ENCODE peak calls at places on chromosomes 6 and 20, in seven cellular contexts. One of them, this sample, is unnamed.
A peak's percentile ranks its signal among the peaks of the same experiment; 100 is the strongest.

GRCh38 chr6:36753671-36754485 is 56.3 kb downstream of the RAB44 start:
- DNase-seq in hepatocyte: no peak
- DNase-seq in MM.1S: no peak
- DNase-seq in HepG2: no peak
- DNase-seq in GM23338: no peak
- DNase-seq in fibroblast of lung: no peak
- DNase-seq in H1: no peak
- DNase-seq in this sample: no peak

GRCh38 chr6:141685416-141685815 is 447.3 kb upstream of the GJE1 start:
- DNase-seq in H1: no peak
- DNase-seq in hepatocyte: no peak
- DNase-seq in MM.1S: no peak
- DNase-seq in fibroblast of lung: peak; percentile 18
- DNase-seq in HepG2: no peak
- DNase-seq in GM23338: no peak
- DNase-seq in this sample: no peak

GRCh38 chr20:23257848-23258746 is 92.5 kb upstream of the NXT1 start:
- DNase-seq in HepG2: no peak
- DNase-seq in MM.1S: no peak
- DNase-seq in H1: no peak
- DNase-seq in GM23338: no peak
- DNase-seq in hepatocyte: no peak
- DNase-seq in fibroblast of lung: peak; percentile 91
- DNase-seq in this sample: peak; percentile 78

GRCh38 chr6:101013612-101014195 is 132.6 kb upstream of the ASCC3 start:
- DNase-seq in fibroblast of lung: no peak
- DNase-seq in H1: no peak
- DNase-seq in GM23338: no peak
- DNase-seq in hepatocyte: no peak
- DNase-seq in HepG2: no peak
- DNase-seq in MM.1S: no peak
- DNase-seq in this sample: peak; percentile 26

GRCh38 chr6:38502423-38502822 is 137.3 kb downstream of the BTBD9 start:
- DNase-seq in hepatocyte: no peak
- DNase-seq in MM.1S: no peak
- DNase-seq in HepG2: peak; percentile 84
- DNase-seq in fibroblast of lung: no peak
- DNase-seq in GM23338: no peak
- DNase-seq in H1: no peak
- DNase-seq in this sample: no peak

GRCh38 chr6:116255246-116255800 is 1.4 kb upstream of the TSPYL4 start:
- DNase-seq in GM23338: no peak
- DNase-seq in fibroblast of lung: peak; percentile 29
- DNase-seq in H1: no peak
- DNase-seq in hepatocyte: peak; percentile 57
- DNase-seq in MM.1S: no peak
- DNase-seq in HepG2: peak; percentile 65
- DNase-seq in this sample: no peak

GRCh38 chr20:25539742-25540201 is 45.6 kb downstream of the NINL start:
- DNase-seq in H1: no peak
- DNase-seq in HepG2: no peak
- DNase-seq in GM23338: no peak
- DNase-seq in MM.1S: no peak
- DNase-seq in hepatocyte: no peak
- DNase-seq in fibroblast of lung: peak; percentile 6
- DNase-seq in this sample: no peak

GRCh38 chr6:143135326-143135725 is 74.6 kb downstream of the AIG1 start:
- DNase-seq in fibroblast of lung: no peak
- DNase-seq in H1: no peak
- DNase-seq in HepG2: no peak
- DNase-seq in hepatocyte: no peak
- DNase-seq in GM23338: no peak
- DNase-seq in MM.1S: no peak
- DNase-seq in this sample: no peak

GRCh38 chr6:102732908-102733307 is 1339.4 kb downstream of the GRIK2 start:
- DNase-seq in hepatocyte: no peak
- DNase-seq in HepG2: no peak
- DNase-seq in MM.1S: no peak
- DNase-seq in fibroblast of lung: peak; percentile 41
- DNase-seq in GM23338: no peak
- DNase-seq in H1: no peak
- DNase-seq in this sample: peak; percentile 1

GRCh38 chr20:1528811-1529210 is 28.7 kb downstream of the SIRPD start:
- DNase-seq in GM23338: no peak
- DNase-seq in MM.1S: no peak
- DNase-seq in fibroblast of lung: no peak
- DNase-seq in HepG2: no peak
- DNase-seq in hepatocyte: no peak
- DNase-seq in H1: no peak
- DNase-seq in this sample: peak; percentile 60

GRCh38 chr20:17655286-17655651 is 26.8 kb downstream of the RRBP1 start:
- DNase-seq in GM23338: peak; percentile 50
- DNase-seq in hepatocyte: no peak
- DNase-seq in HepG2: no peak
- DNase-seq in fibroblast of lung: peak; percentile 63
- DNase-seq in MM.1S: no peak
- DNase-seq in H1: no peak
- DNase-seq in this sample: no peak

GRCh38 chr20:47879771-47880170 is 94.5 kb upstream of the SULF2 start:
- DNase-seq in GM23338: no peak
- DNase-seq in fibroblast of lung: no peak
- DNase-seq in MM.1S: no peak
- DNase-seq in HepG2: no peak
- DNase-seq in H1: no peak
- DNase-seq in hepatocyte: no peak
- DNase-seq in this sample: no peak

GRCh38 chr20:57709823-57710799 is at the start of gene PMEPA1:
- DNase-seq in fibroblast of lung: peak; percentile 96
- DNase-seq in H1: peak; percentile 84
- DNase-seq in GM23338: peak; percentile 96
- DNase-seq in hepatocyte: peak; percentile 97
- DNase-seq in MM.1S: peak; percentile 93
- DNase-seq in HepG2: peak; percentile 17
- DNase-seq in this sample: peak; percentile 97

GRCh38 chr6:128672023-128672422 is 151.6 kb upstream of the PTPRK start:
- DNase-seq in fibroblast of lung: no peak
- DNase-seq in HepG2: no peak
- DNase-seq in H1: no peak
- DNase-seq in hepatocyte: no peak
- DNase-seq in GM23338: no peak
- DNase-seq in MM.1S: no peak
- DNase-seq in this sample: no peak

GRCh38 chr6:24344981-24345380 is 12.9 kb downstream of the DCDC2 start:
- DNase-seq in hepatocyte: no peak
- DNase-seq in GM23338: no peak
- DNase-seq in H1: no peak
- DNase-seq in fibroblast of lung: no peak
- DNase-seq in HepG2: no peak
- DNase-seq in MM.1S: no peak
- DNase-seq in this sample: no peak
- H3K4me2 ChIP-seq in hepatocyte: peak overlapping the region; percentile 36
- H3K4me2 ChIP-seq in GM23338: no peak overlapping the region
- H3K4me2 ChIP-seq in H1: no peak overlapping the region
- H3K4me2 ChIP-seq in fibroblast of lung: no peak overlapping the region
- H3K4me2 ChIP-seq in HepG2: no peak overlapping the region
- H3K4me2 ChIP-seq in MM.1S: no peak overlapping the region
- H3K4me2 ChIP-seq in this sample: no peak overlapping the region

GRCh38 chr6:13764996-13765395 is 49.4 kb downstream of the MCUR1 start:
- DNase-seq in hepatocyte: no peak
- DNase-seq in HepG2: no peak
- DNase-seq in MM.1S: no peak
- DNase-seq in fibroblast of lung: no peak
- DNase-seq in H1: no peak
- DNase-seq in GM23338: no peak
- DNase-seq in this sample: no peak

GRCh38 chr6:13763740-13764381 is 50.5 kb downstream of the MCUR1 start:
- DNase-seq in H1: no peak
- DNase-seq in hepatocyte: no peak
- DNase-seq in fibroblast of lung: no peak
- DNase-seq in HepG2: no peak
- DNase-seq in MM.1S: no peak
- DNase-seq in GM23338: no peak
- DNase-seq in this sample: no peak

GRCh38 chr6:13761361-13762036 is 49.9 kb upstream of the RANBP9 start:
- DNase-seq in HepG2: no peak
- DNase-seq in H1: no peak
- DNase-seq in GM23338: no peak
- DNase-seq in hepatocyte: no peak
- DNase-seq in MM.1S: no peak
- DNase-seq in fibroblast of lung: peak; percentile 43
- DNase-seq in this sample: peak; percentile 28

GRCh38 chr6:13760948-13761347 is 49.3 kb upstream of the RANBP9 start:
- DNase-seq in fibroblast of lung: peak; percentile 5
- DNase-seq in HepG2: no peak
- DNase-seq in GM23338: no peak
- DNase-seq in hepatocyte: no peak
- DNase-seq in MM.1S: no peak
- DNase-seq in H1: no peak
- DNase-seq in this sample: peak; percentile 32

DNA sequence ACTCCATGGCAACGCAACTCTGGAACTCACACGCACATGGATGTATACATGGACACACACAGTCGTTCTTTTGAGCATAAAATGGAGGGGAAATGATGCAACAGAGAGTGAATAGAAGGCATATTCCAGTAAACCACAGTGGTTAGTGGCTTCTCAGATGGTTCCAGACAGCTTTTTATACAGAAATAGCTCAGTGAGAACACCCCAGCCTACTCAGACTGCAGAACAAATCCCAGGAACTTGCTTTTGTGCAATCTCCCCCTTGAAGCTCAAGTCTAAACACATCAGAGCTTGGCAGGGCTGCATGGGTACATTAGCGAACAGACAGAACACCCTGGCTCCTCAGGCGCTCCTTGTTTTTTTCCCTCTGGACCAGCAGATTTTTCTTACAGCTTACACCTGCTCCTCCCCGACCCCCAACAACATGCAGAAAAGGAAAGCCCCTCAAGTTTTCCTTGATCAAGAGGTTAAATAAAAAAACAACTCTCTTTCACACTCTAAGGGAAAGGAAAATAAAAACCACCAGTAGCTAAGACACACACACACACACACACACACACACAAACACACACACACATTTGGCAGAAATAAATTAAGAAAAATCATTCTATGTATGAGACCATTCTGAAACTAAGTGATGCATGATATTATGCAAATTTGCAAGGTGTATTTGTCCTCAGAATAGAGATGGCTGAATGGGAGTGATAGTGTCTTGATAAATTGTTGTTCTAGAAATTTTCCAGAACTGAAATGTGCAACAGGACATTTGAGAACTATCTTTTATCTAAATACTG is 51.2 kb upstream of the RANBP9 start:
- DNase-seq in fibroblast of lung: peak; percentile 94
- DNase-seq in HepG2: no peak
- DNase-seq in H1: no peak
- DNase-seq in hepatocyte: peak; percentile 57
- DNase-seq in GM23338: no peak
- DNase-seq in MM.1S: no peak
- DNase-seq in this sample: peak; percentile 93
- H3K4me3 ChIP-seq in fibroblast of lung: no peak overlapping the region
- H3K4me3 ChIP-seq in HepG2: no peak overlapping the region
- H3K4me3 ChIP-seq in H1: no peak overlapping the region
- H3K4me3 ChIP-seq in hepatocyte: no peak overlapping the region
- H3K4me3 ChIP-seq in GM23338: no peak overlapping the region
- H3K4me3 ChIP-seq in MM.1S: no peak overlapping the region
- H3K4me3 ChIP-seq in this sample: no peak overlapping the region

GRCh38 chr6:41502607-41503434 is 43.4 kb upstream of the FOXP4 start:
- DNase-seq in MM.1S: no peak
- DNase-seq in hepatocyte: peak; percentile 56
- DNase-seq in fibroblast of lung: peak; percentile 48
- DNase-seq in HepG2: no peak
- DNase-seq in H1: no peak
- DNase-seq in GM23338: peak; percentile 87
- DNase-seq in this sample: no peak

GRCh38 chr6:41505084-41506049 is 40.8 kb upstream of the FOXP4 start:
- DNase-seq in MM.1S: no peak
- DNase-seq in HepG2: no peak
- DNase-seq in fibroblast of lung: peak; percentile 91
- DNase-seq in H1: no peak
- DNase-seq in hepatocyte: peak; percentile 91
- DNase-seq in GM23338: peak; percentile 70
- DNase-seq in this sample: peak; percentile 27

GRCh38 chr6:41504526-41505021 is 41.6 kb upstream of the FOXP4 start:
- DNase-seq in H1: no peak
- DNase-seq in hepatocyte: no peak
- DNase-seq in MM.1S: no peak
- DNase-seq in GM23338: peak; percentile 58
- DNase-seq in fibroblast of lung: peak; percentile 53
- DNase-seq in HepG2: no peak
- DNase-seq in this sample: no peak

GRCh38 chr6:41503435-41503768 is 42.8 kb upstream of the FOXP4 start:
- DNase-seq in H1: no peak
- DNase-seq in hepatocyte: no peak
- DNase-seq in HepG2: no peak
- DNase-seq in fibroblast of lung: no peak
- DNase-seq in GM23338: no peak
- DNase-seq in MM.1S: no peak
- DNase-seq in this sample: no peak

GRCh38 chr6:41503841-41504525 is 42.2 kb upstream of the FOXP4 start:
- DNase-seq in GM23338: peak; percentile 72
- DNase-seq in H1: no peak
- DNase-seq in HepG2: peak; percentile 52
- DNase-seq in fibroblast of lung: peak; percentile 88
- DNase-seq in MM.1S: no peak
- DNase-seq in hepatocyte: peak; percentile 68
- DNase-seq in this sample: peak; percentile 16
- TF ChIP-seq EZH2 in GM23338: no peak
- TF ChIP-seq EZH2 in H1: no peak
- TF ChIP-seq EZH2 in HepG2: no peak
- TF ChIP-seq EZH2 in fibroblast of lung: no peak
- TF ChIP-seq EZH2 in MM.1S: no peak
- TF ChIP-seq EZH2 in hepatocyte: no peak
- TF ChIP-seq EZH2 in this sample: no peak

DNA sequence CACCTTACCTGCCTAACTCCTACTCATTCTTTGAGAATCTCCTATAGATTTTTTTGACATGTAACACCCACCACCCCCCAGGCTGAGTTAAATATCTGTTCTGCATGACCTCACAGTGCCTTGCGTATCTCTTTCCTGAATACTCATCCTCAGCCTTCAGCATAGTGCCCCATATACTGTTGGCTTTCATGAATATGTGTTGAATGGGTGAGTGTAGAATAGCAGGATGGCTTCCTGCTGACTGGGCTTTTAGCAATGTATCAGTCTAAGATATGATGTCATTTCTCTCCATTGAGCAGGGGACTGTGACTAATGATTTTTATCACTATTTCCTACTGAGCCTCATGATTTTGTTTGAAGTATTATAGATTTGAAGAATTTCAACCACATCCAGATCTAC is 361.6 kb upstream of the MARCKS start:
- DNase-seq in GM23338: no peak
- DNase-seq in MM.1S: no peak
- DNase-seq in H1: no peak
- DNase-seq in HepG2: no peak
- DNase-seq in fibroblast of lung: peak; percentile 89
- DNase-seq in hepatocyte: no peak
- DNase-seq in this sample: peak; percentile 44
- H3K4me2 ChIP-seq in GM23338: no peak overlapping the region
- H3K4me2 ChIP-seq in MM.1S: no peak overlapping the region
- H3K4me2 ChIP-seq in H1: no peak overlapping the region
- H3K4me2 ChIP-seq in HepG2: no peak overlapping the region
- H3K4me2 ChIP-seq in fibroblast of lung: no peak overlapping the region
- H3K4me2 ChIP-seq in hepatocyte: no peak overlapping the region
- H3K4me2 ChIP-seq in this sample: no peak overlapping the region